ENCODE peak calls at places on chromosomes 6 and 20, in six cellular contexts. X, L, Y, V, H and N are unnamed samples.

GRCh38 chr6:7139835-7140470 is 32.2 kb downstream of the RREB1 start:
- DNase-seq in Y (no peak), X (no peak), L (no peak), H (no peak), V (no peak), N (no peak)

GRCh38 chr6:127302728-127303675 is 36.3 kb downstream of the RNF146 start:
- DNase-seq in L (no peak), H (peak), V (peak), Y (no peak), X (no peak), N (no peak)

GRCh38 chr20:61629361-61630239 is 377.5 kb downstream of the CDH4 start:
- DNase-seq in X (no peak), V (no peak), L (no peak), H (no peak), Y (no peak), N (no peak)

GRCh38 chr6:156886409-156886808 is 109.2 kb downstream of the ARID1B start:
- DNase-seq in X (no peak), H (peak), Y (no peak), L (no peak), V (no peak), N (no peak)

GRCh38 chr20:62482136-62482833 is 6.5 kb upstream of the GATA5 start:
- DNase-seq in X (no peak), H (no peak), Y (no peak), L (no peak), V (no peak), N (no peak)

GRCh38 chr20:52524865-52525264 is 333.3 kb upstream of the ZFP64 start:
- DNase-seq in L (no peak), X (no peak), V (no peak), H (no peak), Y (no peak), N (no peak)

GRCh38 chr6:225907-226306 is 66.4 kb upstream of the DUSP22 start:
- DNase-seq in H (no peak), V (no peak), Y (no peak), X (no peak), L (no peak), N (no peak)

GRCh38 chr6:113182370-113183141 is 674.6 kb upstream of the MARCKS start:
- DNase-seq in X (no peak), Y (no peak), L (no peak), H (peak), V (no peak), N (no peak)

GRCh38 chr6:53717571-53717970 is 52.0 kb upstream of the KLHL31 start:
- DNase-seq in H (no peak), X (no peak), L (no peak), V (no peak), Y (no peak), N (no peak)

GRCh38 chr20:41213150-41213820 is 75.9 kb downstream of the PLCG1 start:
- DNase-seq in L (no peak), V (no peak), Y (no peak), X (no peak), H (peak), N (no peak)

GRCh38 chr6:71419954-71420692 is 131.5 kb downstream of the OGFRL1 start:
- DNase-seq in V (no peak), H (peak), Y (peak), X (no peak), L (no peak), N (no peak)

GRCh38 chr6:163756079-163756478 is 341.6 kb downstream of the QKI start:
- DNase-seq in Y (no peak), V (no peak), L (no peak), X (no peak), H (no peak), N (no peak)

GRCh38 chr6:137051790-137052472 is 7.2 kb upstream of the IL20RA start:
- DNase-seq in X (no peak), V (no peak), H (no peak), Y (no peak), L (no peak), N (no peak)

GRCh38 chr6:95293257-95293656 is 284.1 kb upstream of the MANEA start:
- DNase-seq in Y (no peak), X (no peak), V (no peak), H (no peak), L (no peak), N (no peak)

GRCh38 chr20:38737887-38738286 is 10.4 kb upstream of the ACTR5 start:
- DNase-seq in V (no peak), X (no peak), Y (no peak), H (no peak), L (no peak), N (no peak)

GRCh38 chr6:158061709-158062461 is 80.2 kb downstream of the SYNJ2 start:
- DNase-seq in Y (no peak), V (no peak), X (no peak), L (no peak), H (peak), N (no peak)

GRCh38 chr6:89321131-89321530 is 6.0 kb upstream of the GABRR2 start:
- DNase-seq in H (no peak), X (no peak), V (no peak), Y (no peak), L (no peak), N (no peak)

GRCh38 chr20:62063601-62063980 is 2.1 kb downstream of the TAF4 start:
- DNase-seq in Y (peak), X (no peak), L (no peak), H (peak), V (no peak), N (no peak)

GRCh38 chr6:12436683-12437082 is 146.5 kb downstream of the EDN1 start:
- DNase-seq in Y (no peak), V (no peak), L (no peak), H (no peak), X (no peak), N (no peak)

GRCh38 chr6:29011276-29011734 is 6.2 kb upstream of the ZNF311 start:
- DNase-seq in L (no peak), X (no peak), Y (peak), V (no peak), H (peak), N (no peak)

GRCh38 chr6:12543953-12544352 is 172.6 kb upstream of the PHACTR1 start:
- DNase-seq in Y (no peak), H (no peak), L (no peak), X (no peak), V (no peak), N (no peak)

GRCh38 chr20:5451643-5452210 is 135.0 kb upstream of the PROKR2 start:
- DNase-seq in H (no peak), V (no peak), X (no peak), Y (no peak), L (no peak), N (no peak)

GRCh38 chr6:11251553-11252358 is 19.3 kb upstream of the NEDD9 start:
- DNase-seq in X (no peak), Y (no peak), H (peak), L (no peak), V (no peak), N (no peak)

GRCh38 chr6:96246563-96246962 is 230.8 kb downstream of the FUT9 start:
- DNase-seq in L (no peak), X (no peak), V (no peak), H (no peak), Y (no peak), N (no peak)